ENCODE peak calls at places on chromosomes 11 and 22, in ten cellular contexts. J is posterior cingulate gyrus; E is nephron progenitor cell; U is naive thymus-derived CD8-positive, alpha-beta T cell; O is left ventricle myocardium superior; Y is activated B cell treated with CpG ODN at 0.5 μM for 24 hours; W is HuH-7.5; Q is HCT116; C is NCI-H748 treated with DMSO at 0.1 percent for 48 hours; A is pancreas. B is an unnamed sample.
A peak's percentile ranks its signal among the peaks of the same experiment; 100 is the strongest.

GRCh38 chr22:43275545-43275981 is 67.6 kb downstream of the SCUBE1 start:
- DNase-seq in E (no peak), Y (no peak), Q (peak; percentile 56), O (no peak), A (no peak), W (no peak), U (no peak), C (no peak), J (no peak), B (no peak)

GRCh38 chr11:73269353-73270088 is 2.6 kb upstream of the P2RY6 start:
- DNase-seq in Q (no peak), W (no peak), Y (no peak), U (no peak), J (no peak), O (no peak), C (no peak), A (no peak), E (peak; percentile 1), B (no peak)

GRCh38 chr11:15815246-15816209 is 540.8 kb downstream of the SOX6 start:
- DNase-seq in E (no peak), Q (no peak), O (no peak), W (no peak), Y (no peak), J (no peak), C (no peak), A (no peak), U (no peak), B (no peak)

GRCh38 chr11:76664578-76665061 is 5.9 kb downstream of the LRRC32 start:
- DNase-seq in A (no peak), W (no peak), J (no peak), C (no peak), U (peak; percentile 26), E (no peak), Q (no peak), O (no peak), Y (peak; percentile 33), B (no peak)

GRCh38 chr11:17386331-17387084 is 2.0 kb downstream of the KCNJ11 start:
- DNase-seq in Q (peak; percentile 18), J (peak; percentile 44), E (peak; percentile 70), Y (no peak), W (peak; percentile 61), O (peak; percentile 76), A (peak; percentile 79), U (peak; percentile 18), C (no peak), B (no peak)

GRCh38 chr22:30196141-30196866 is 50.3 kb downstream of the LIF start:
- DNase-seq in J (no peak), W (no peak), E (peak; percentile 79), C (peak; percentile 79), Q (peak; percentile 91), O (peak; percentile 83), U (peak; percentile 25), A (peak; percentile 57), Y (no peak), B (no peak)

GRCh38 chr11:111840143-111840542 is 31.2 kb downstream of the ALG9 start:
- DNase-seq in W (peak; percentile 8), O (no peak), C (no peak), Q (no peak), A (no peak), Y (no peak), J (no peak), E (no peak), U (no peak), B (no peak)

GRCh38 chr11:67082071-67082791 is 25.6 kb downstream of the RHOD start:
- DNase-seq in W (peak; percentile 68), U (peak; percentile 5), A (no peak), Q (no peak), C (no peak), O (no peak), E (no peak), Y (no peak), J (no peak), B (no peak)

GRCh38 chr11:13126430-13126829 is 117.3 kb downstream of the RASSF10 start:
- DNase-seq in Y (no peak), O (no peak), U (no peak), E (no peak), C (peak; percentile 38), J (no peak), W (no peak), Q (no peak), A (no peak), B (no peak)

GRCh38 chr11:28153586-28153985 is 45.4 kb downstream of the METTL15 start:
- DNase-seq in A (no peak), C (no peak), W (no peak), E (no peak), Y (no peak), U (no peak), J (no peak), O (no peak), Q (no peak), B (no peak)

GRCh38 chr11:73625690-73626318 is 20.6 kb upstream of the PLEKHB1 start:
- DNase-seq in Y (peak; percentile 34), A (peak; percentile 86), E (peak; percentile 76), W (peak; percentile 71), Q (peak; percentile 56), C (peak; percentile 56), O (peak; percentile 71), J (peak; percentile 77), U (peak; percentile 71), B (peak; percentile 22)

GRCh38 chr22:46105494-46106278 is 44.6 kb upstream of the PPARA start:
- DNase-seq in W (peak; percentile 94), A (peak; percentile 67), C (no peak), J (no peak), U (no peak), Q (no peak), O (no peak), Y (no peak), E (no peak), B (no peak)

GRCh38 chr11:124285610-124286344 is 28.0 kb downstream of the OR8D1 start:
- DNase-seq in A (no peak), W (no peak), O (no peak), J (no peak), E (no peak), U (no peak), Q (no peak), Y (no peak), C (no peak), B (no peak)

GRCh38 chr22:18968011-18968749 is 32.1 kb upstream of the PRODH start:
- DNase-seq in W (no peak), A (peak; percentile 51), Y (no peak), C (no peak), J (no peak), U (no peak), E (peak; percentile 95), O (peak; percentile 62), Q (no peak), B (no peak)

GRCh38 chr22:36110306-36110791 is 50.2 kb downstream of the APOL3 start:
- DNase-seq in Q (no peak), Y (no peak), O (no peak), A (no peak), E (peak; percentile 23), U (no peak), C (no peak), J (no peak), W (no peak), B (no peak)

GRCh38 chr11:114317738-114318137 is 21.5 kb downstream of the NNMT start:
- DNase-seq in C (no peak), W (no peak), Q (peak; percentile 13), A (no peak), Y (no peak), O (peak; percentile 47), E (peak; percentile 37), J (no peak), U (no peak), B (no peak)

GRCh38 chr22:46678785-46679700 is 58.9 kb downstream of the GRAMD4 start:
- DNase-seq in U (no peak), A (no peak), J (no peak), E (no peak), Q (no peak), Y (no peak), O (no peak), W (no peak), C (no peak), B (no peak)

GRCh38 chr11:83523676-83524075 is 237.5 kb upstream of the CCDC90B start:
- DNase-seq in O (no peak), Y (no peak), E (no peak), J (no peak), W (no peak), C (no peak), Q (no peak), A (peak; percentile 19), U (no peak), B (no peak)

GRCh38 chr11:79168530-79169110 is 272.2 kb downstream of the TENM4 start:
- DNase-seq in Q (no peak), E (no peak), U (no peak), J (no peak), W (no peak), C (no peak), O (no peak), A (no peak), Y (no peak), B (no peak)

GRCh38 chr11:115159122-115159665 is 345.0 kb downstream of the CADM1 start:
- DNase-seq in E (no peak), Y (no peak), A (no peak), W (no peak), O (no peak), J (no peak), U (no peak), C (no peak), Q (no peak), B (no peak)

GRCh38 chr11:126332221-126332711 is 23.2 kb upstream of the ST3GAL4 start:
- DNase-seq in W (no peak), J (peak; percentile 33), E (no peak), C (no peak), Q (no peak), U (no peak), Y (no peak), A (no peak), O (peak; percentile 88), B (no peak)

GRCh38 chr11:36088234-36088975 is 144.5 kb downstream of the LDLRAD3 start:
- DNase-seq in A (no peak), Y (no peak), O (no peak), Q (no peak), E (no peak), J (no peak), W (no peak), U (no peak), C (no peak), B (no peak)

GRCh38 chr11:110430267-110431211 is 791 bp downstream of the FDX1 start:
- DNase-seq in J (no peak), U (peak; percentile 41), E (no peak), A (peak; percentile 45), W (no peak), Q (no peak), Y (peak; percentile 30), O (no peak), C (peak; percentile 21), B (peak; percentile 40)

GRCh38 chr11:47067401-47067800 is 109.3 kb downstream of the ARFGAP2 start:
- DNase-seq in E (no peak), Q (no peak), W (no peak), U (no peak), Y (no peak), O (no peak), A (no peak), C (no peak), J (no peak), B (no peak)

GRCh38 chr11:48025293-48025982 is 45.1 kb downstream of the PTPRJ start:
- DNase-seq in O (no peak), A (no peak), W (no peak), Y (no peak), C (no peak), Q (no peak), J (no peak), E (no peak), U (no peak), B (no peak)

GRCh38 chr11:78514922-78515502 is 59.7 kb downstream of the NARS2 start:
- DNase-seq in U (no peak), Q (no peak), O (no peak), Y (no peak), J (no peak), E (no peak), A (no peak), W (no peak), C (no peak), B (no peak)

B was measured in stimulated activated naive CD4-positive, alpha-beta T cell.